ENCODE peak calls at places on chromosomes 12 and 14, in four cellular contexts. I is K562, G is A549, K is H1. L is an unnamed sample.

GRCh38 chr14:53331247-53331646 is 178.1 kb upstream of the DDHD1 start:
- DNase-seq in I (no peak), K (no peak), G (no peak), L (no peak)

GRCh38 chr14:92549096-92549852 is 35.7 kb downstream of the RIN3 start:
- DNase-seq in K (no peak), I (no peak), G (no peak), L (no peak)

GRCh38 chr12:3436496-3437060 is 54.4 kb upstream of the PRMT8 start:
- DNase-seq in K (no peak), I (no peak), G (no peak), L (no peak)

GRCh38 chr12:53492188-53492587 is 7.1 kb downstream of the MAP3K12 start:
- DNase-seq in K (peak), I (no peak), G (no peak), L (no peak)

GRCh38 chr14:96085369-96085768 is 46.2 kb downstream of the C14orf132 start:
- DNase-seq in I (no peak), K (no peak), G (no peak), L (no peak)

GRCh38 chr12:15632708-15633107 is 156.5 kb downstream of the EPS8 start:
- DNase-seq in G (no peak), K (no peak), I (no peak), L (no peak)

GRCh38 chr14:50397461-50398196 is 948 bp upstream of the CDKL1 start:
- DNase-seq in K (no peak), G (peak), I (no peak), L (peak)

GRCh38 chr12:70854871-70855578 is 65.5 kb downstream of the PTPRR start:
- DNase-seq in K (no peak), I (no peak), G (no peak), L (no peak)

GRCh38 chr14:95222870-95223398 is 65.6 kb upstream of the DICER1 start:
- DNase-seq in K (no peak), G (no peak), I (no peak), L (peak)

GRCh38 chr12:128178551-128178950 is 88.4 kb upstream of the TMEM132C start:
- DNase-seq in I (no peak), K (no peak), G (no peak), L (no peak)

GRCh38 chr12:104958946-104959841 is 1.1 kb upstream of the SLC41A2 start:
- DNase-seq in K (no peak), G (no peak), I (peak), L (peak)

GRCh38 chr12:48004039-48004940 is at the start of gene COL2A1:
- DNase-seq in I (no peak), K (peak), G (peak), L (no peak)

GRCh38 chr12:107670999-107671643 is 14.5 kb upstream of the PWP1 start:
- DNase-seq in K (peak), I (peak), G (no peak), L (peak)

GRCh38 chr12:108307006-108307405 is 32.1 kb downstream of the CMKLR1 start:
- DNase-seq in G (no peak), K (no peak), I (no peak), L (no peak)

GRCh38 chr12:63921157-63921556 is 76.7 kb downstream of the SRGAP1 start:
- DNase-seq in I (no peak), K (no peak), G (no peak), L (no peak)

GRCh38 chr12:63919758-63920157 is 75.3 kb downstream of the SRGAP1 start:
- DNase-seq in G (no peak), I (no peak), K (no peak), L (no peak)

GRCh38 chr12:63918788-63919300 is 74.3 kb downstream of the SRGAP1 start:
- DNase-seq in I (no peak), G (peak), K (no peak), L (peak)

GRCh38 chr12:63917864-63918742 is 73.6 kb downstream of the SRGAP1 start:
- DNase-seq in G (peak), K (no peak), I (no peak), L (peak)

GRCh38 chr12:63922446-63922845 is 77.9 kb downstream of the SRGAP1 start:
- DNase-seq in G (no peak), I (no peak), K (no peak), L (peak)
- TF ChIP-seq PHF8 in G (no peak), I (no peak), K (no peak), L (no peak)

GRCh38 chr14:59481407-59482119 is 2.6 kb downstream of the L3HYPDH start:
- DNase-seq in K (no peak), G (no peak), I (no peak), L (peak)
- H3K27ac ChIP-seq in K (no peak), G (peak), I (peak), L (peak)

DNA sequence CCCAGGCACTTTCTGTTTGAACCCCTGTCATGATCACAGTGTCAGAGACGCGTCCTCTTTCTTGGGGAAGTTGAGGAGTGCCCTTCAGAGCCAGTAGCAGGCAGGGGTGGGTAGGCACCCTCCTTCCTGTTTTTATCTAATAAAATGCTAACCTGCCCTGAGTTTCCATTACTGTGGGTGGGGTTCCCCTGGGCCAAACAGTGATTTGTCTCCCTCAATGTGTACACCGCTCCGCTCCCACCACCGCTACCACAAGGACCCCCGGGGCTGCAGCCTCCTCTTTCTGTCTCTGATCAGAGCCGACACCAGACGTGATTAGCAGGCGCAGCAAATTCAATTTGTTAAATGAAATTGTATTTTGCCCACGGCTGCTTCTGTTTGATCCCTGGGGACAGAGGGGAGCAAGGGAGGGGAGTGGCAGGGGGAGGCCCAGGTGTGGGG is 5.1 kb downstream of the SHMT2 start:
- DNase-seq in G (no peak), K (no peak), I (no peak), L (no peak)
- TF ChIP-seq PHF8 in G (no peak), K (no peak), I (no peak), L (no peak)

GRCh38 chr14:23101213-23101970 is 3.4 kb downstream of the CIROP start:
- DNase-seq in G (no peak), K (no peak), I (no peak), L (no peak)
- H3K27ac ChIP-seq in G (no peak), K (no peak), I (no peak), L (no peak)

GRCh38 chr12:11838403-11838802 is 188.9 kb downstream of the ETV6 start:
- DNase-seq in I (no peak), K (no peak), G (no peak), L (no peak)

GRCh38 chr12:11840350-11840749 is 190.9 kb downstream of the ETV6 start:
- DNase-seq in G (no peak), I (no peak), K (no peak), L (no peak)

GRCh38 chr12:11837318-11837934 is 188.0 kb downstream of the ETV6 start:
- DNase-seq in I (no peak), K (no peak), G (no peak), L (no peak)

GRCh38 chr12:11836964-11837286 is 187.5 kb downstream of the ETV6 start:
- DNase-seq in I (no peak), K (no peak), G (no peak), L (no peak)

GRCh38 chr12:11839093-11839641 is 189.7 kb downstream of the ETV6 start:
- DNase-seq in K (no peak), G (no peak), I (no peak), L (no peak)
- TF ChIP-seq PHF8 in K (no peak), G (no peak), I (no peak), L (no peak)